ENCODE peak calls at places on chromosome 10, in nine cellular contexts. One of them, this sample, is unnamed. For H3K79me2, the result is how much of the 10 kb centered on the place peaks cover.

GRCh38 chr10:87761892-87762291 is 56.1 kb downstream of the ATAD1 start:
- DNase-seq in PC-3: peak
- DNase-seq in neural progenitor cell: no peak
- DNase-seq in HCT116: peak
- DNase-seq in MM.1S: no peak
- DNase-seq in GM23338: no peak
- DNase-seq in OCI-LY7: no peak
- DNase-seq in GM23248: peak
- DNase-seq in SK-N-SH: no peak
- DNase-seq in this sample: peak

GRCh38 chr10:27646194-27646593 is 99.4 kb downstream of the MKX start:
- DNase-seq in HCT116: no peak
- DNase-seq in GM23248: peak
- DNase-seq in OCI-LY7: no peak
- DNase-seq in neural progenitor cell: no peak
- DNase-seq in GM23338: no peak
- DNase-seq in MM.1S: no peak
- DNase-seq in PC-3: no peak
- DNase-seq in SK-N-SH: no peak
- DNase-seq in this sample: no peak

GRCh38 chr10:86613096-86613495 is 41.3 kb upstream of the OPN4 start:
- DNase-seq in PC-3: no peak
- DNase-seq in neural progenitor cell: no peak
- DNase-seq in OCI-LY7: no peak
- DNase-seq in SK-N-SH: no peak
- DNase-seq in GM23338: no peak
- DNase-seq in HCT116: no peak
- DNase-seq in GM23248: peak
- DNase-seq in MM.1S: no peak
- DNase-seq in this sample: no peak

GRCh38 chr10:61065010-61065409 is 121.0 kb upstream of the RHOBTB1 start:
- DNase-seq in MM.1S: no peak
- DNase-seq in OCI-LY7: no peak
- DNase-seq in HCT116: no peak
- DNase-seq in SK-N-SH: no peak
- DNase-seq in PC-3: no peak
- DNase-seq in GM23338: no peak
- DNase-seq in neural progenitor cell: no peak
- DNase-seq in GM23248: no peak
- DNase-seq in this sample: no peak

GRCh38 chr10:27742195-27742925 is 3.3 kb downstream of the MKX start:
- DNase-seq in OCI-LY7: peak
- DNase-seq in neural progenitor cell: peak
- DNase-seq in GM23248: peak
- DNase-seq in SK-N-SH: peak
- DNase-seq in HCT116: peak
- DNase-seq in PC-3: peak
- DNase-seq in MM.1S: peak
- DNase-seq in GM23338: peak
- DNase-seq in this sample: peak

GRCh38 chr10:123882681-123883445 is 8.7 kb downstream of the CPXM2 start:
- DNase-seq in PC-3: no peak
- DNase-seq in neural progenitor cell: no peak
- DNase-seq in OCI-LY7: no peak
- DNase-seq in HCT116: no peak
- DNase-seq in GM23338: no peak
- DNase-seq in GM23248: no peak
- DNase-seq in SK-N-SH: no peak
- DNase-seq in MM.1S: no peak
- DNase-seq in this sample: no peak

GRCh38 chr10:114822771-114823463 is 1.3 kb downstream of the FHIP2A start:
- DNase-seq in SK-N-SH: no peak
- DNase-seq in neural progenitor cell: no peak
- DNase-seq in OCI-LY7: peak
- DNase-seq in HCT116: no peak
- DNase-seq in GM23248: peak
- DNase-seq in GM23338: no peak
- DNase-seq in PC-3: peak
- DNase-seq in MM.1S: peak
- DNase-seq in this sample: peak

GRCh38 chr10:126423779-126424491 is 35.7 kb upstream of the ADAM12 start:
- DNase-seq in OCI-LY7: no peak
- DNase-seq in GM23338: no peak
- DNase-seq in neural progenitor cell: no peak
- DNase-seq in MM.1S: no peak
- DNase-seq in SK-N-SH: no peak
- DNase-seq in GM23248: no peak
- DNase-seq in HCT116: no peak
- DNase-seq in PC-3: no peak
- DNase-seq in this sample: no peak

GRCh38 chr10:133351408-133352318 is 4.5 kb downstream of the PRAP1 start:
- DNase-seq in neural progenitor cell: no peak
- DNase-seq in HCT116: no peak
- DNase-seq in PC-3: no peak
- DNase-seq in OCI-LY7: no peak
- DNase-seq in GM23338: peak
- DNase-seq in MM.1S: no peak
- DNase-seq in SK-N-SH: no peak
- DNase-seq in GM23248: no peak
- DNase-seq in this sample: no peak

GRCh38 chr10:5234106-5234877 is 37.7 kb downstream of the AKR1C4 start:
- DNase-seq in MM.1S: no peak
- DNase-seq in SK-N-SH: no peak
- DNase-seq in HCT116: no peak
- DNase-seq in OCI-LY7: no peak
- DNase-seq in neural progenitor cell: no peak
- DNase-seq in PC-3: peak
- DNase-seq in GM23248: peak
- DNase-seq in GM23338: no peak
- DNase-seq in this sample: peak

GRCh38 chr10:121910673-121911420 is 17.0 kb downstream of the ATE1 start:
- DNase-seq in neural progenitor cell: no peak
- DNase-seq in PC-3: peak
- DNase-seq in GM23338: no peak
- DNase-seq in SK-N-SH: no peak
- DNase-seq in GM23248: peak
- DNase-seq in MM.1S: no peak
- DNase-seq in HCT116: no peak
- DNase-seq in OCI-LY7: no peak
- DNase-seq in this sample: no peak

GRCh38 chr10:124640538-124641231 is 103.5 kb downstream of the FAM53B start:
- DNase-seq in GM23338: no peak
- DNase-seq in SK-N-SH: no peak
- DNase-seq in OCI-LY7: no peak
- DNase-seq in MM.1S: no peak
- DNase-seq in neural progenitor cell: peak
- DNase-seq in GM23248: no peak
- DNase-seq in PC-3: no peak
- DNase-seq in HCT116: no peak
- DNase-seq in this sample: no peak

GRCh38 chr10:59709472-59710125 is at the start of gene SLC16A9:
- DNase-seq in neural progenitor cell: peak
- DNase-seq in PC-3: peak
- DNase-seq in SK-N-SH: peak
- DNase-seq in HCT116: peak
- DNase-seq in GM23248: peak
- DNase-seq in GM23338: peak
- DNase-seq in OCI-LY7: no peak
- DNase-seq in MM.1S: peak
- DNase-seq in this sample: peak

GRCh38 chr10:74855027-74855426 is 28.6 kb downstream of the KAT6B start:
- DNase-seq in GM23248: peak
- DNase-seq in OCI-LY7: peak
- DNase-seq in GM23338: no peak
- DNase-seq in PC-3: no peak
- DNase-seq in neural progenitor cell: no peak
- DNase-seq in HCT116: no peak
- DNase-seq in MM.1S: peak
- DNase-seq in SK-N-SH: peak
- DNase-seq in this sample: no peak

GRCh38 chr10:4704034-4704545 is 121.9 kb upstream of the AKR1E2 start:
- DNase-seq in GM23248: peak
- DNase-seq in OCI-LY7: no peak
- DNase-seq in PC-3: peak
- DNase-seq in GM23338: no peak
- DNase-seq in SK-N-SH: no peak
- DNase-seq in neural progenitor cell: no peak
- DNase-seq in HCT116: peak
- DNase-seq in MM.1S: peak
- DNase-seq in this sample: peak

GRCh38 chr10:35928760-35929159 is 286.7 kb upstream of the FZD8 start:
- DNase-seq in OCI-LY7: no peak
- DNase-seq in MM.1S: no peak
- DNase-seq in SK-N-SH: no peak
- DNase-seq in PC-3: no peak
- DNase-seq in HCT116: no peak
- DNase-seq in GM23248: no peak
- DNase-seq in GM23338: no peak
- DNase-seq in neural progenitor cell: no peak
- DNase-seq in this sample: no peak

GRCh38 chr10:35928017-35928619 is 286.0 kb upstream of the FZD8 start:
- DNase-seq in SK-N-SH: no peak
- DNase-seq in neural progenitor cell: no peak
- DNase-seq in PC-3: no peak
- DNase-seq in MM.1S: peak
- DNase-seq in OCI-LY7: no peak
- DNase-seq in HCT116: no peak
- DNase-seq in GM23338: no peak
- DNase-seq in GM23248: no peak
- DNase-seq in this sample: no peak

GRCh38 chr10:35925511-35925910 is 283.4 kb upstream of the FZD8 start:
- DNase-seq in GM23338: peak
- DNase-seq in MM.1S: no peak
- DNase-seq in OCI-LY7: no peak
- DNase-seq in PC-3: peak
- DNase-seq in neural progenitor cell: no peak
- DNase-seq in GM23248: peak
- DNase-seq in HCT116: no peak
- DNase-seq in SK-N-SH: no peak
- DNase-seq in this sample: no peak

GRCh38 chr10:35921866-35922265 is 279.8 kb upstream of the FZD8 start:
- DNase-seq in neural progenitor cell: no peak
- DNase-seq in SK-N-SH: no peak
- DNase-seq in GM23248: no peak
- DNase-seq in OCI-LY7: no peak
- DNase-seq in HCT116: no peak
- DNase-seq in MM.1S: no peak
- DNase-seq in GM23338: no peak
- DNase-seq in PC-3: no peak
- DNase-seq in this sample: no peak

DNA sequence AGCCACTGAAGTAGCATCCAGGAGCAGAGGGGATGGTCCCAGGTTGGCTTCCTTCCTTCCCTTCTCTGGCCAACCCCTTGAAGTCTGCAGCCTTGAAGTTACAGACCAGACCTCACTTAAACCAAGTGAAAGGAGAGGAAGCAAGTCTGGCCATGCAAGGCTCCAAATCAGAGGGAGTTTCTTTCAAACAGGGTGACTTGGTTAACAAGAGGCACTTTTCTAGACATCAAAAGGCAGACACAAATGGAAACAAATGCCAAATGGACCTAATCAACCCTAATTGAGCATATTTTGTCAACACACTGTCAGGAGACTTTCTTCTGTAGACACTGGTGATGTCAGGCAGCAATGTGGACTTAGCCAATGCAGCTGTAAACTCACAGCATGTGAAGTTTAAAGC is 282.6 kb upstream of the FZD8 start:
- DNase-seq in HCT116: no peak
- DNase-seq in GM23248: no peak
- DNase-seq in PC-3: no peak
- DNase-seq in SK-N-SH: no peak
- DNase-seq in GM23338: no peak
- DNase-seq in neural progenitor cell: no peak
- DNase-seq in OCI-LY7: no peak
- DNase-seq in MM.1S: no peak
- DNase-seq in this sample: no peak
- H2AFZ ChIP-seq in HCT116: no peak
- H2AFZ ChIP-seq in GM23248: no peak
- H2AFZ ChIP-seq in PC-3: peak
- H2AFZ ChIP-seq in SK-N-SH: peak
- H2AFZ ChIP-seq in GM23338: peak
- H2AFZ ChIP-seq in neural progenitor cell: peak
- H2AFZ ChIP-seq in OCI-LY7: no peak
- H2AFZ ChIP-seq in MM.1S: no peak
- H2AFZ ChIP-seq in this sample: no peak

DNA sequence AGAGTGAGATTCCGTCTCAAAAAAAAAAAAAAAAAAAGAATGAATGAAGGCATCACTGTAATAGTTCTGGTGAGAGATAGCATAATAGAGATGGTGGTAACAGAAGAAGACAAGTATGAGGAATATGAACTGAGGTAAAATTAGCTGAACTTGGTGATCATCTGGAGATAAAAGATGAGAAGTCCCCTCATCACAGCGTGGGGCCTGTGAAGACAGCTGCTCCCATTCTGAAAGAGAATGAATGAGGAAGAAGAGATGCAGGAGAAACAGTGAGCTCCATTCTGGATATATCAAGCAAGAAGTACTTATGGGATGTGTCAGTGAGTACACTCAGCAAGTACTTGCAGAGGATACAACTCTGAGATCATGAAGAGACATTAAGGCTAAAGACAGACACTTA is 28.7 kb downstream of the ARMH3 start:
- DNase-seq in PC-3: no peak
- DNase-seq in SK-N-SH: no peak
- DNase-seq in OCI-LY7: no peak
- DNase-seq in MM.1S: no peak
- DNase-seq in HCT116: no peak
- DNase-seq in neural progenitor cell: no peak
- DNase-seq in GM23338: no peak
- DNase-seq in GM23248: no peak
- DNase-seq in this sample: no peak
- TF ChIP-seq EZH2phosphoT487 in PC-3: no peak
- TF ChIP-seq EZH2phosphoT487 in SK-N-SH: no peak
- TF ChIP-seq EZH2phosphoT487 in OCI-LY7: no peak
- TF ChIP-seq EZH2phosphoT487 in MM.1S: no peak
- TF ChIP-seq EZH2phosphoT487 in HCT116: no peak
- TF ChIP-seq EZH2phosphoT487 in neural progenitor cell: no peak
- TF ChIP-seq EZH2phosphoT487 in GM23338: no peak
- TF ChIP-seq EZH2phosphoT487 in GM23248: no peak
- TF ChIP-seq EZH2phosphoT487 in this sample: no peak

DNA sequence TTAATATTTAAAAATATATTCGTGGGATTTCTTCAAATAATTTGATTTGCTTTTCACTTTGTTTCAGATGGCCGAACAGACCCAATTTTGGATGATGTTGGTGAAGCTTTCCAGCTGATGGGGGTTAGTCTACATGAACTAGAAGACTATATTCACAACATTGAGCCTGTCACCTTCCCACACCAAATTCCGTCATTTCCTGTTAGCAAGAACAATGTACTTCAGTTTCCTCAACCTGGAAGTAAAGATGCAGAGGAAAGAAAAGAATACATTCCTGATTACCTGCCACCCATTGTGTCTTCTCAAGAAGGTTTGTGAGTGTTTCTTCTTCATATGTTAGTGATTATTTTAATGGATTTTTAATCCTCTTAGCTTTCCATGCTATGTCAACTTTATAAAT is 5.9 kb downstream of the TAF3 start:
- DNase-seq in HCT116: no peak
- DNase-seq in GM23248: no peak
- DNase-seq in MM.1S: no peak
- DNase-seq in neural progenitor cell: no peak
- DNase-seq in OCI-LY7: no peak
- DNase-seq in SK-N-SH: no peak
- DNase-seq in PC-3: no peak
- DNase-seq in GM23338: no peak
- DNase-seq in this sample: no peak
- H3K79me2 ChIP-seq in HCT116: under half
- H3K79me2 ChIP-seq in GM23248: under half
- H3K79me2 ChIP-seq in MM.1S: under half
- H3K79me2 ChIP-seq in neural progenitor cell: under half
- H3K79me2 ChIP-seq in OCI-LY7: under half
- H3K79me2 ChIP-seq in SK-N-SH: under half
- H3K79me2 ChIP-seq in PC-3: under half
- H3K79me2 ChIP-seq in GM23338: half or more
- H3K79me2 ChIP-seq in this sample: under half

GRCh38 chr10:79333513-79333912 is 13.8 kb upstream of the PPIF start:
- DNase-seq in HCT116: no peak
- DNase-seq in OCI-LY7: no peak
- DNase-seq in GM23248: peak
- DNase-seq in GM23338: no peak
- DNase-seq in MM.1S: no peak
- DNase-seq in PC-3: peak
- DNase-seq in neural progenitor cell: no peak
- DNase-seq in SK-N-SH: no peak
- DNase-seq in this sample: no peak
- H2AFZ ChIP-seq in HCT116: peak
- H2AFZ ChIP-seq in OCI-LY7: no peak
- H2AFZ ChIP-seq in GM23248: peak
- H2AFZ ChIP-seq in GM23338: no peak
- H2AFZ ChIP-seq in MM.1S: no peak
- H2AFZ ChIP-seq in PC-3: no peak
- H2AFZ ChIP-seq in neural progenitor cell: no peak
- H2AFZ ChIP-seq in SK-N-SH: no peak
- H2AFZ ChIP-seq in this sample: no peak